ENCODE peak calls at places on chromosome 10, in four cellular contexts. One of them, this sample, is unnamed.

GRCh38 chr10:48446785-48447184 is 140.3 kb downstream of the MAPK8 start:
- DNase-seq in hypothalamus: no peak
- DNase-seq in NCI-H510A treated with DMSO at 0.1 percent for 48 hours: no peak
- DNase-seq in CD4-positive, alpha-beta T cell: no peak
- DNase-seq in this sample: no peak

GRCh38 chr10:78656397-78656796 is 412.4 kb upstream of the ZMIZ1 start:
- DNase-seq in hypothalamus: no peak
- DNase-seq in NCI-H510A treated with DMSO at 0.1 percent for 48 hours: no peak
- DNase-seq in CD4-positive, alpha-beta T cell: no peak
- DNase-seq in this sample: no peak

GRCh38 chr10:14605231-14605925 is 169.3 kb downstream of the FAM107B start:
- DNase-seq in hypothalamus: no peak
- DNase-seq in NCI-H510A treated with DMSO at 0.1 percent for 48 hours: no peak
- DNase-seq in CD4-positive, alpha-beta T cell: no peak
- DNase-seq in this sample: peak

GRCh38 chr10:77692782-77693181 is 55.2 kb upstream of the KCNMA1 start:
- DNase-seq in hypothalamus: no peak
- DNase-seq in NCI-H510A treated with DMSO at 0.1 percent for 48 hours: no peak
- DNase-seq in CD4-positive, alpha-beta T cell: no peak
- DNase-seq in this sample: no peak

GRCh38 chr10:60382946-60383681 is 6.6 kb downstream of the ANK3 start:
- DNase-seq in hypothalamus: no peak
- DNase-seq in NCI-H510A treated with DMSO at 0.1 percent for 48 hours: no peak
- DNase-seq in CD4-positive, alpha-beta T cell: no peak
- DNase-seq in this sample: no peak

GRCh38 chr10:132856869-132857524 is 71.0 kb upstream of the NKX6-2 start:
- DNase-seq in hypothalamus: no peak
- DNase-seq in NCI-H510A treated with DMSO at 0.1 percent for 48 hours: no peak
- DNase-seq in CD4-positive, alpha-beta T cell: no peak
- DNase-seq in this sample: no peak

GRCh38 chr10:33066558-33067236 is 108.7 kb upstream of the ITGB1 start:
- DNase-seq in hypothalamus: no peak
- DNase-seq in NCI-H510A treated with DMSO at 0.1 percent for 48 hours: no peak
- DNase-seq in CD4-positive, alpha-beta T cell: no peak
- DNase-seq in this sample: no peak

GRCh38 chr10:266974-267425 is 131.7 kb downstream of the ZMYND11 start:
- DNase-seq in hypothalamus: no peak
- DNase-seq in NCI-H510A treated with DMSO at 0.1 percent for 48 hours: no peak
- DNase-seq in CD4-positive, alpha-beta T cell: no peak
- DNase-seq in this sample: no peak

GRCh38 chr10:88987243-88987726 is 3.3 kb upstream of the FAS start:
- DNase-seq in hypothalamus: no peak
- DNase-seq in NCI-H510A treated with DMSO at 0.1 percent for 48 hours: no peak
- DNase-seq in CD4-positive, alpha-beta T cell: no peak
- DNase-seq in this sample: no peak

GRCh38 chr10:115093286-115093775 is at the start of gene ATRNL1:
- DNase-seq in hypothalamus: peak
- DNase-seq in NCI-H510A treated with DMSO at 0.1 percent for 48 hours: peak
- DNase-seq in CD4-positive, alpha-beta T cell: no peak
- DNase-seq in this sample: peak

GRCh38 chr10:71219918-71220688 is 7.7 kb downstream of the UNC5B start:
- DNase-seq in hypothalamus: no peak
- DNase-seq in NCI-H510A treated with DMSO at 0.1 percent for 48 hours: no peak
- DNase-seq in CD4-positive, alpha-beta T cell: no peak
- DNase-seq in this sample: no peak

GRCh38 chr10:88390041-88390440 is 193.1 kb downstream of the RNLS start:
- DNase-seq in hypothalamus: no peak
- DNase-seq in NCI-H510A treated with DMSO at 0.1 percent for 48 hours: no peak
- DNase-seq in CD4-positive, alpha-beta T cell: no peak
- DNase-seq in this sample: no peak

GRCh38 chr10:69567920-69568319 is 5.3 kb downstream of the NEUROG3 start:
- DNase-seq in hypothalamus: no peak
- DNase-seq in NCI-H510A treated with DMSO at 0.1 percent for 48 hours: no peak
- DNase-seq in CD4-positive, alpha-beta T cell: no peak
- DNase-seq in this sample: peak

GRCh38 chr10:51468424-51468823 is 231.0 kb downstream of the CSTF2T start:
- DNase-seq in hypothalamus: no peak
- DNase-seq in NCI-H510A treated with DMSO at 0.1 percent for 48 hours: no peak
- DNase-seq in CD4-positive, alpha-beta T cell: no peak
- DNase-seq in this sample: no peak

GRCh38 chr10:89829262-89829886 is 128.0 kb downstream of the KIF20B start:
- DNase-seq in hypothalamus: no peak
- DNase-seq in NCI-H510A treated with DMSO at 0.1 percent for 48 hours: no peak
- DNase-seq in CD4-positive, alpha-beta T cell: no peak
- DNase-seq in this sample: no peak

GRCh38 chr10:48670978-48671913 is 13.4 kb upstream of the WDFY4 start:
- DNase-seq in hypothalamus: no peak
- DNase-seq in NCI-H510A treated with DMSO at 0.1 percent for 48 hours: no peak
- DNase-seq in CD4-positive, alpha-beta T cell: no peak
- DNase-seq in this sample: no peak

GRCh38 chr10:7233259-7233991 is 177.4 kb downstream of the SFMBT2 start:
- DNase-seq in hypothalamus: no peak
- DNase-seq in NCI-H510A treated with DMSO at 0.1 percent for 48 hours: no peak
- DNase-seq in CD4-positive, alpha-beta T cell: no peak
- DNase-seq in this sample: no peak

GRCh38 chr10:88499569-88500470 is 83.3 kb downstream of the RNLS start:
- DNase-seq in hypothalamus: no peak
- DNase-seq in NCI-H510A treated with DMSO at 0.1 percent for 48 hours: no peak
- DNase-seq in CD4-positive, alpha-beta T cell: no peak
- DNase-seq in this sample: peak

GRCh38 chr10:75660833-75661232 is 229.4 kb downstream of the LRMDA start:
- DNase-seq in hypothalamus: no peak
- DNase-seq in NCI-H510A treated with DMSO at 0.1 percent for 48 hours: no peak
- DNase-seq in CD4-positive, alpha-beta T cell: no peak
- DNase-seq in this sample: no peak

GRCh38 chr10:71368639-71369038 is 28.1 kb upstream of the CDH23 start:
- DNase-seq in hypothalamus: no peak
- DNase-seq in NCI-H510A treated with DMSO at 0.1 percent for 48 hours: peak
- DNase-seq in CD4-positive, alpha-beta T cell: no peak
- DNase-seq in this sample: no peak

GRCh38 chr10:69632516-69633199 is 2.6 kb downstream of the FAM241B start:
- DNase-seq in hypothalamus: no peak
- DNase-seq in NCI-H510A treated with DMSO at 0.1 percent for 48 hours: no peak
- DNase-seq in CD4-positive, alpha-beta T cell: no peak
- DNase-seq in this sample: no peak

GRCh38 chr10:103872137-103872933 is 17.0 kb upstream of the SH3PXD2A start:
- DNase-seq in hypothalamus: no peak
- DNase-seq in NCI-H510A treated with DMSO at 0.1 percent for 48 hours: no peak
- DNase-seq in CD4-positive, alpha-beta T cell: no peak
- DNase-seq in this sample: peak

GRCh38 chr10:43313901-43314300 is 47.0 kb upstream of the RASGEF1A start:
- DNase-seq in hypothalamus: no peak
- DNase-seq in NCI-H510A treated with DMSO at 0.1 percent for 48 hours: no peak
- DNase-seq in CD4-positive, alpha-beta T cell: no peak
- DNase-seq in this sample: no peak